ENCODE peak calls at places on chromosomes 1 and 21, in six cellular contexts. Y, Z, S, A, T and C are unnamed samples.

GRCh38 chr21:25670726-25671125 is 31.7 kb downstream of the JAM2 start:
- DNase-seq in Y (peak; percentile 4), Z (no peak), S (no peak), A (peak; percentile 87), T (no peak), C (no peak)

GRCh38 chr1:176119549-176119948 is 87.5 kb downstream of the COP1 start:
- DNase-seq in Y (no peak), Z (no peak), S (no peak), A (peak; percentile 23), T (no peak), C (no peak)

GRCh38 chr1:37840711-37841110 is 18.7 kb downstream of the MTF1 start:
- DNase-seq in Y (no peak), Z (no peak), S (no peak), A (no peak), T (no peak), C (no peak)

GRCh38 chr1:119784127-119784781 is 15.5 kb upstream of the HMGCS2 start:
- DNase-seq in Y (no peak), Z (no peak), S (peak; percentile 78), A (peak; percentile 58), T (no peak), C (no peak)

GRCh38 chr1:76162254-76162653 is 87.7 kb downstream of the ST6GALNAC3 start:
- DNase-seq in Y (no peak), Z (no peak), S (no peak), A (no peak), T (no peak), C (no peak)

GRCh38 chr1:74334147-74334546 is 99.0 kb downstream of the TNNI3K start:
- DNase-seq in Y (no peak), Z (no peak), S (no peak), A (no peak), T (no peak), C (no peak)

GRCh38 chr1:107572674-107573205 is 392.2 kb downstream of the VAV3 start:
- DNase-seq in Y (peak; percentile 1), Z (no peak), S (no peak), A (peak; percentile 86), T (no peak), C (no peak)

GRCh38 chr1:41764608-41765007 is 154.1 kb downstream of the HIVEP3 start:
- DNase-seq in Y (no peak), Z (no peak), S (no peak), A (no peak), T (no peak), C (no peak)

DNA sequence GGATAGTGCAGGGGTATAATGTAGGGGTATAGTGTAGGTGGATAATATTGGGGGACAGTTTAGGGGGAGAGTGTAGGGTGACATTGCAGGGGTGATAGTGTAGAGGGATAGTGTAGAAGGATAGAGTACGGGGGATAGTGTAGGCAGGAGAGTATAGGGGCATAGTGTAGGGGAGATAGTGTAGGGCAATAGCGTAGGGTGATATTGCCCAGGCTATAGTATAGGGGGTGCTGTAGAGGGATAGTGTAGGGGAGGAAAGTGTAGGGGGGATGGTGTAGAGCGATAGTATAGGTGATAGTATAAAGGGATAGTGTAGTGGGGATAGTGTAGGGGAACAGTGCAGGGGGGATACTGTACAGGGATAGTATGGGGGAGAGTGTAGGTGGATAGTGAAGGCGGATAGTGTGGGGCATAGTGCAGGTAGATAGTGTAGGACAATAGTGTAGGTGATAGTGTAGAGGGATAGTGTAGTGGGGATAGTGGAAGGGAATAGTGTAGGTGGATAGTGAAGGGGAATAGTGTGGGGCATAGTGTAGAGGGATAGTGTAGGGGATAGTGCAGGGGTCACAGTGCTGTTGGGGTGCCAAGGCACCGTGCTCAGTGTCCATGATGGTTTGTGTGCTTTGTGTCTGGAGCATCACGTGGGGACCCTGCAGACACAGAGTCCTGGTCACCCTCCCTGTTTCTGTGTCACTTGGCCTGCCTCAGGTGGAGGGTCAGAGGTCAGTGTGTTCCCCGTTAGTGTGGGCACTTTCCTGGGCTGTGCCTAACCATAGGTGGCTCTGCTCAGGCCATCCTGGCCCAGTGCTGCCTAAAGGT is 10.5 kb upstream of the ARF1 start:
- DNase-seq in Y (no peak), Z (no peak), S (no peak), A (no peak), T (no peak), C (no peak)
- TF ChIP-seq CTCF in Y (no peak), Z (no peak), S (no peak), A (no peak), T (no peak), C (no peak)

DNA sequence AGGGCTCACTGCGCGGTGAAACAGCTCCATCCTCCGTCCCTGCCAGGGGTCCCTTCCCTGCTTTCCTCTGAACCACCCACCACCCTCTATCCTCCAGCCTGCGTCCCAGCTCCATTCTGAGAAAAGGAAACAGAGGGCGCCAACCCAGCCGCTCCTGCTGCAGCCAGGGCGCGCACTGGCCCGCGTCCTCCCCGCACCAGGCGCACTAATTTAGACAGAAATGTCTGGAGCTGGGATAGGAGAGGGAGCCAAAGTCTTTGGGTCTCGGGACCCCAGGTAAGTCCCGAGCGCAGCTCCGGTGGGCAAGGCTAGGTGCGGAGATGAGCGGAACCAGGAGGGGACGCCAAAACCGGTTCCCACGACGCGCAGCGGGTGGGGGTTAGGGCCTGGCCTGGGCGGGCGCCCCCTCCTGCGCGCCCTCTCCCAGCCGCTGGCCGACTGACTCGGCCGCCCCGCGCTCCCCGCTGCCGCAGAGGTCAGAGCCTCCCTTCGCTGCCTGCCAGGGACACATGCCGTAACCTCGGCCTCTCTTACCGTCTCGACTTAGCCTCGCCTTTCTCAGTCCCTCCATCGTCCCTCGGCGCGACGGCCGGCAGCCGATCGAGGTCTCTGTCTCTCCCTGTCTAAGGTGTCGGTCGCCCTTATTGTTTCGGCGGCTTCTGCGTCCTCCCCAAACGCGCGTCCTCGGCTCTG is 2.0 kb downstream of the CAMK2N1 start:
- DNase-seq in Y (no peak), Z (peak; percentile 24), S (peak; percentile 50), A (no peak), T (peak; percentile 28), C (no peak)
- TF ChIP-seq CTCF in Y (no peak), Z (no peak), S (no peak), A (no peak), T (peak; percentile 42), C (no peak)

GRCh38 chr1:233730809-233731208 is 116.9 kb downstream of the KCNK1 start:
- DNase-seq in Y (no peak), Z (no peak), S (no peak), A (no peak), T (no peak), C (no peak)
- TF ChIP-seq CTCF in Y (no peak), Z (no peak), S (no peak), A (no peak), T (no peak), C (no peak)

GRCh38 chr1:239914827-239915231 is 176.9 kb upstream of the FMN2 start:
- DNase-seq in Y (peak; percentile 6), Z (no peak), S (no peak), A (peak; percentile 96), T (no peak), C (no peak)
- TF ChIP-seq CTCF in Y (no peak), Z (no peak), S (no peak), A (peak; percentile 39), T (no peak), C (no peak)

DNA sequence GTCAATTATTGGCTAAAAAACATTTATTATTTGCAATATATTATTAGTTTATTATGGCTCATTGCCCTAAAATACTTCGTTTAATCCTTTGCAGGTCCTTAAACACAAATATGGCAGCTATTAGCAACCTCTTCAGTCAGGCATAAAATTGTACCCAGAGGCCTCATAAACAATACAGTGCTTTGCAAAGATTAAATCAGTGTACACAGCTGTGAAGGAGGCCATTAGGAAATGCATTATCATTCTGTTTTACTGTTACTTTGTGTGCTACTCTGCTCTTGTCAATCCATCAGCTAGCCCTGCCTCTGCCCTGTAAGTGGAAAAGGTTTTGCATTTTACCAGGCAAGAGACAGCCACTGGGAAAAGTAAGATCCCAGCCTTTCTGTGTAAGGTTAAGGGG is 415.6 kb upstream of the DAB1 start:
- DNase-seq in Y (no peak), Z (no peak), S (no peak), A (no peak), T (no peak), C (no peak)
- TF ChIP-seq CTCF in Y (no peak), Z (no peak), S (no peak), A (no peak), T (no peak), C (no peak)

GRCh38 chr1:195886000-195886399 is 722.2 kb downstream of the KCNT2 start:
- DNase-seq in Y (no peak), Z (no peak), S (no peak), A (no peak), T (no peak), C (no peak)
- TF ChIP-seq CTCF in Y (no peak), Z (peak; percentile 63), S (no peak), A (no peak), T (peak; percentile 27), C (no peak)

DNA sequence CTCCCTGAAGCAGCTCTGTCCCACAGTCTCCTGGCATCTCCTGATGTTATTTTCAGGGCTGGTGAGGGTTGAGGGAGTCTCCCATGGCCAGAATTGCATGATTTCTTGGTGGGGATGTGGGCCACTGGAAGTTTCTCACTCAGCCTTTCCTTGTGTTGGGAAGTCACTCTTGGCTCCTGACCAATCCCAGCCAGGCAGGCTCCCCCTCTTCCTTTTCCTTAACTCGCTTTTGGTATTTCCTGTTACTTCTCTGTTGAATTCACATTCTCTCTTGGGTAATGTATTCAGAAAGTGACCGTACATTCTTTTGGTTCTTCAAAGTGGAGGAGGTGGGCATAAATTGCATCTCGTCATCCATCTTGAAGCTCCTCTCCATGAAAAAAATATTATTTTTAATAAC is 135.7 kb downstream of the PCBP3 start:
- DNase-seq in Y (no peak), Z (no peak), S (no peak), A (no peak), T (no peak), C (no peak)
- TF ChIP-seq CTCF in Y (no peak), Z (no peak), S (no peak), A (no peak), T (no peak), C (no peak)